ENCODE peak calls at places on chromosomes 3 and 15, in five cellular contexts. One of them, this sample, is unnamed.

GRCh38 chr3:146702237-146702636 is 97.1 kb upstream of the PLSCR5 start:
- DNase-seq in AG09319: no peak
- DNase-seq in vagina: no peak
- DNase-seq in HL-60: no peak
- DNase-seq in MCF 10A: no peak
- DNase-seq in this sample: no peak

GRCh38 chr3:163548005-163548404 is 1530.3 kb downstream of the SI start:
- DNase-seq in HL-60: no peak
- DNase-seq in vagina: no peak
- DNase-seq in AG09319: no peak
- DNase-seq in MCF 10A: no peak
- DNase-seq in this sample: no peak

GRCh38 chr3:139113766-139114165 is 69.1 kb upstream of the PRR23C start:
- DNase-seq in AG09319: no peak
- DNase-seq in MCF 10A: no peak
- DNase-seq in vagina: peak
- DNase-seq in HL-60: no peak
- DNase-seq in this sample: no peak

GRCh38 chr3:52529376-52530333 is 4.0 kb downstream of the NT5DC2 start:
- DNase-seq in HL-60: no peak
- DNase-seq in AG09319: no peak
- DNase-seq in MCF 10A: peak
- DNase-seq in vagina: no peak
- DNase-seq in this sample: no peak

GRCh38 chr15:45457215-45457614 is 65.3 kb downstream of the SLC30A4 start:
- DNase-seq in HL-60: no peak
- DNase-seq in AG09319: no peak
- DNase-seq in MCF 10A: no peak
- DNase-seq in vagina: no peak
- DNase-seq in this sample: no peak

GRCh38 chr15:76158250-76158649 is 98.5 kb downstream of the TMEM266 start:
- DNase-seq in HL-60: no peak
- DNase-seq in vagina: no peak
- DNase-seq in MCF 10A: no peak
- DNase-seq in AG09319: no peak
- DNase-seq in this sample: no peak

GRCh38 chr3:165643433-165643824 is 193.8 kb downstream of the BCHE start:
- DNase-seq in HL-60: no peak
- DNase-seq in MCF 10A: no peak
- DNase-seq in vagina: no peak
- DNase-seq in AG09319: no peak
- DNase-seq in this sample: peak

GRCh38 chr3:8210752-8211405 is 290.7 kb upstream of the LMCD1 start:
- DNase-seq in vagina: no peak
- DNase-seq in HL-60: no peak
- DNase-seq in MCF 10A: no peak
- DNase-seq in AG09319: no peak
- DNase-seq in this sample: peak

GRCh38 chr3:171967932-171968678 is 71.3 kb upstream of the FNDC3B start:
- DNase-seq in HL-60: no peak
- DNase-seq in AG09319: peak
- DNase-seq in MCF 10A: no peak
- DNase-seq in vagina: no peak
- DNase-seq in this sample: no peak

GRCh38 chr3:128482857-128483656 is 9.9 kb downstream of the GATA2 start:
- DNase-seq in HL-60: no peak
- DNase-seq in vagina: no peak
- DNase-seq in AG09319: no peak
- DNase-seq in MCF 10A: no peak
- DNase-seq in this sample: no peak

GRCh38 chr3:50333744-50334328 is 5.8 kb upstream of the TUSC2 start:
- DNase-seq in vagina: no peak
- DNase-seq in AG09319: no peak
- DNase-seq in MCF 10A: no peak
- DNase-seq in HL-60: no peak
- DNase-seq in this sample: no peak

GRCh38 chr15:67126551-67127333 is 61.3 kb downstream of the SMAD3 start:
- DNase-seq in vagina: no peak
- DNase-seq in AG09319: no peak
- DNase-seq in MCF 10A: no peak
- DNase-seq in HL-60: no peak
- DNase-seq in this sample: no peak

GRCh38 chr3:136366289-136366688 is 116.1 kb downstream of the PCCB start:
- DNase-seq in MCF 10A: peak
- DNase-seq in AG09319: no peak
- DNase-seq in vagina: no peak
- DNase-seq in HL-60: no peak
- DNase-seq in this sample: peak

GRCh38 chr15:35719964-35720507 is 174.1 kb upstream of the DPH6 start:
- DNase-seq in MCF 10A: no peak
- DNase-seq in HL-60: no peak
- DNase-seq in vagina: no peak
- DNase-seq in AG09319: no peak
- DNase-seq in this sample: peak

GRCh38 chr3:58082047-58082446 is 73.8 kb downstream of the FLNB start:
- DNase-seq in vagina: no peak
- DNase-seq in MCF 10A: no peak
- DNase-seq in AG09319: no peak
- DNase-seq in HL-60: no peak
- DNase-seq in this sample: no peak

GRCh38 chr3:10413041-10413440 is 92.1 kb upstream of the SEC13 start:
- DNase-seq in HL-60: no peak
- DNase-seq in vagina: no peak
- DNase-seq in AG09319: no peak
- DNase-seq in MCF 10A: no peak
- DNase-seq in this sample: no peak

GRCh38 chr15:42802168-42802567 is 65.2 kb upstream of the CDAN1 start:
- DNase-seq in vagina: no peak
- DNase-seq in MCF 10A: no peak
- DNase-seq in AG09319: no peak
- DNase-seq in HL-60: no peak
- DNase-seq in this sample: no peak

GRCh38 chr15:42798802-42799201 is 61.9 kb upstream of the CDAN1 start:
- DNase-seq in AG09319: no peak
- DNase-seq in MCF 10A: no peak
- DNase-seq in vagina: no peak
- DNase-seq in HL-60: no peak
- DNase-seq in this sample: no peak

GRCh38 chr15:42800731-42801474 is 64.0 kb upstream of the CDAN1 start:
- DNase-seq in AG09319: no peak
- DNase-seq in HL-60: no peak
- DNase-seq in MCF 10A: no peak
- DNase-seq in vagina: no peak
- DNase-seq in this sample: no peak

DNA sequence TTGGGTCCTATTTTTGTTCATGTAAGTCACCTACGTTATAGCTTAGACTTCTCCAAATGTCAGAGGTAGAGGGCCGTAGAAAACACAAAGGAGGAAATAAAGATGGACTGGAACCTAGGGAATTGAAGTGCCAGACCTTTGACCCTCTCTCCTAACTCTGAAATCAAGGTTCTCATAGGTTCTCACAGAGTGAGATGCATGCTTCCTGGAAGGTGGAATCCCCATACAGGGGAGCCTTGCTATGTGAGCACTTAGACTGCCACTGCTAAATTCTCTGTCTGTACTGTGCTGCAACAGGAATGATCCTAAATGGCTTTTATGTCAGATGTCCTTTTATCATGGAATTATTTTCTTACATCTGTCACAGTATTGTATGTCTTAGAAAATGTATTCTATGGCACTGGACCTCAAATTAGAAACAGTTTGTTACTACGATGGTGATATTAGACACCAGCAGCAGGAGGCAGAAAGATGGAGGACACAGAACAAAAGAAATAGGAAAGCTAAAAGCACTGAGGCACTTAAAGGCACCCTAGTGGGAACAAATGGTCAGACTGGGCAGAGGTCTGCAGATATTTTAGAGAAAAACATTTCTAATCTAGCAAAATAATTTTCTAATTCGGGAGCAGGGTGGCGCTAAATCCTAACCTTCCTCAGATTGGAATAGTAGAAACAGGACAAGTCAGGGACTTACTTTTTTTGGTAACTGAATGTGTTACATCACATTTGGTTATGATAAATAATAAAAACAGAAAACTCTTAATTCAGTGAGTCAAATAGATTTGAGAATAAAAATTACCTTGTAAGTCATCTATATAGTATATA is 60.2 kb upstream of the CDAN1 start:
- DNase-seq in vagina: no peak
- DNase-seq in AG09319: no peak
- DNase-seq in HL-60: no peak
- DNase-seq in MCF 10A: peak
- DNase-seq in this sample: no peak
- TF ChIP-seq CTCF in vagina: no peak
- TF ChIP-seq CTCF in AG09319: no peak
- TF ChIP-seq CTCF in HL-60: no peak
- TF ChIP-seq CTCF in MCF 10A: peak
- TF ChIP-seq CTCF in this sample: peak

DNA sequence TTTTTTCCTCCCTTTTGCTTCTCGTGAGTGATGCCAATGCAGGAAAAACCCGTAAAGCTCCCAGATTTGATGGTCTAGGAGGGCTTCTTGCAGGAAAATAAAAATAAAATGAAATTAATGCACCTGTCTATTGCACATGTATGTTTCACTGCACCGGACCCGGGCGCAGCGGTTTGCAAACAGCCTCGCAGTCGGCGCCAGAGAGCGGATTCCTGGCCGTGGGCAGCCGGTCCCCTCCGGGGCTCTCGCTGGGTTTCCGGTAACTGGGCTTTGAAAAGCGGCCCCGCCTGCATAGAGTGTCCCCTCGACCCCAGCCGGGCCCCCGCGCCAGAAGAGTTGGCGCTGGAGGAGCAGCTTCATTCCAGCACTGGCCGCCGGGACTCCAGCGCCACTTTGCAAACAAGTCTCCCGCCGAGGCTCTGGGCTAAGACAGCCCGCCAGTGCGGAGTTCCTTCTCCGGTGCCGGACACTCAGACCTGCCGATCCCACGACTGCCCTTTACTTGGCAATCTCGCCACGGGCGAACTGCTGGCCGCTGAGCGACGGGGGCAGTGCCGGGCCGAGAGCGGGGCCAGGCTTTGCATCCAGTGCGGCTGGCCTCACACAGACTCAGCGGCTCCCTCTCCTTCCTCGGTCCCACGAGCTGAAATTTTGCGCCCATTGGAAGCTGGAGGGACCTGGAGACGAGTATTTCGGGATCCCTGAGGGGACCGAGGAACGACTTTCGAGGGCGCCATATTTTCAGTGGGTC is 225.9 kb upstream of the C2CD4B start:
- DNase-seq in MCF 10A: peak
- DNase-seq in AG09319: no peak
- DNase-seq in vagina: no peak
- DNase-seq in HL-60: no peak
- DNase-seq in this sample: peak
- TF ChIP-seq CTCF in MCF 10A: no peak
- TF ChIP-seq CTCF in AG09319: no peak
- TF ChIP-seq CTCF in vagina: no peak
- TF ChIP-seq CTCF in HL-60: no peak
- TF ChIP-seq CTCF in this sample: peak

GRCh38 chr3:170482199-170482598 is 63.5 kb downstream of the CLDN11 start:
- DNase-seq in MCF 10A: no peak
- DNase-seq in HL-60: no peak
- DNase-seq in AG09319: no peak
- DNase-seq in vagina: no peak
- DNase-seq in this sample: peak

GRCh38 chr3:170485696-170486095 is 67.0 kb downstream of the CLDN11 start:
- DNase-seq in MCF 10A: peak
- DNase-seq in HL-60: no peak
- DNase-seq in AG09319: no peak
- DNase-seq in vagina: no peak
- DNase-seq in this sample: no peak

GRCh38 chr3:170484869-170485268 is 66.2 kb downstream of the CLDN11 start:
- DNase-seq in HL-60: no peak
- DNase-seq in vagina: no peak
- DNase-seq in MCF 10A: no peak
- DNase-seq in AG09319: no peak
- DNase-seq in this sample: no peak

GRCh38 chr3:170485294-170485693 is 66.6 kb downstream of the CLDN11 start:
- DNase-seq in HL-60: no peak
- DNase-seq in MCF 10A: no peak
- DNase-seq in vagina: no peak
- DNase-seq in AG09319: no peak
- DNase-seq in this sample: no peak

DNA sequence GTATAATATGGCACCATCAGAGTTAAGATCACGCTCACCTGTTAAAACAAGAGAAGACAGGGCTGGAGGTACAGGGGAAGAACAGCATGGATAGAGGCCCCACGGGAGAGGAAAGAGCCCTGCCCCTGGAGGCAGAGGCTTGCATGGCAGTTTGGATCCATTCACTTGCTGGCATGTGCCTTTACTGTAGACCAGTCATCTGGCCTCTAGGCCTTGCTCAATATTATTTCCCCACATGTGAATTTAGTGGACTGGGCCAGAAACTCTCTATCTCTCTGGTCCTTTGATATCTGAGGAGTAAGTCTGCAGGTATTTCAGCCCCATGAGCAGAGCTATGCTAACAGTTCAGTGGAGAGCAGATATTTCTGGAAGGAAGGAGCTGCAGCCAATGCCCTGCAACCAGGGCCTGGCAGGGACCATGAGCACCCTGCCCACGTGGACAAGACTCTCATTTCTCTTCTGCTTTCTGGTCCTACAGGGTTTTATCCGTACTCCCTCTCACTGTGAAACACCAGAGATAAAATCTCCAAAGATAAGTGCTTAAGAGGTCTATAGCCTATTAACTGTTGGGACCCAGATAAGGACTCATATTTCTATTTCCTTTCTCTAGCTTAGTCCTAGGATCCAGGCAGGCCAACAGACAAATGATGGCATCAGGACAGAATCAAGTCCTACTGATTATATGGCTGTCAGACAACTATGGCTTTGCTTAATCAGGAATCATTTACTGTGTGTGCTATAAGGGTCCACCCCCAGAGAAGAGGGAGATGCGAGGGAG is 65.0 kb downstream of the CLDN11 start:
- DNase-seq in MCF 10A: peak
- DNase-seq in vagina: no peak
- DNase-seq in AG09319: no peak
- DNase-seq in HL-60: no peak
- DNase-seq in this sample: no peak
- TF ChIP-seq CTCF in MCF 10A: no peak
- TF ChIP-seq CTCF in vagina: no peak
- TF ChIP-seq CTCF in AG09319: peak
- TF ChIP-seq CTCF in HL-60: no peak
- TF ChIP-seq CTCF in this sample: peak

GRCh38 chr15:70632981-70633380 is 130.4 kb downstream of the UACA start:
- DNase-seq in MCF 10A: no peak
- DNase-seq in HL-60: no peak
- DNase-seq in vagina: no peak
- DNase-seq in AG09319: no peak
- DNase-seq in this sample: no peak

GRCh38 chr15:70633394-70633793 is 130.0 kb downstream of the UACA start:
- DNase-seq in HL-60: no peak
- DNase-seq in vagina: no peak
- DNase-seq in MCF 10A: no peak
- DNase-seq in AG09319: no peak
- DNase-seq in this sample: no peak

GRCh38 chr15:70632079-70632850 is 131.1 kb downstream of the UACA start:
- DNase-seq in MCF 10A: no peak
- DNase-seq in HL-60: no peak
- DNase-seq in AG09319: no peak
- DNase-seq in vagina: no peak
- DNase-seq in this sample: peak

GRCh38 chr15:70635895-70636294 is 127.5 kb downstream of the UACA start:
- DNase-seq in AG09319: no peak
- DNase-seq in HL-60: no peak
- DNase-seq in vagina: no peak
- DNase-seq in MCF 10A: no peak
- DNase-seq in this sample: no peak

GRCh38 chr15:70636540-70637165 is 126.7 kb downstream of the UACA start:
- DNase-seq in AG09319: no peak
- DNase-seq in vagina: no peak
- DNase-seq in HL-60: peak
- DNase-seq in MCF 10A: peak
- DNase-seq in this sample: no peak
- TF ChIP-seq CTCF in AG09319: peak
- TF ChIP-seq CTCF in vagina: no peak
- TF ChIP-seq CTCF in HL-60: no peak
- TF ChIP-seq CTCF in MCF 10A: no peak
- TF ChIP-seq CTCF in this sample: peak